ENCODE peak calls at places on chromosome 17, in seven cellular contexts. T is mesenchymal stem cell, I is mesendoderm, U is H9, D is neuronal stem cell, O is H1, A is trophoblast cell. H is an unnamed sample.

GRCh38 chr17:75098861-75099260 is 10.9 kb upstream of the ARMC7 start:
- DNase-seq in D (no peak), A (no peak), O (no peak), U (no peak), I (no peak), T (no peak), H (no peak)

GRCh38 chr17:49968380-49969133 is 433 bp upstream of the DLX4 start:
- DNase-seq in D (no peak), I (peak), O (no peak), U (peak), A (peak), T (peak), H (peak)

GRCh38 chr17:41392278-41392677 is 5.1 kb downstream of the KRT31 start:
- DNase-seq in D (no peak), O (no peak), A (no peak), T (no peak), U (no peak), I (no peak), H (peak)

GRCh38 chr17:31508310-31509094 is 117.0 kb downstream of the RAB11FIP4 start:
- DNase-seq in A (no peak), I (peak), O (no peak), U (peak), D (no peak), T (no peak), H (peak)

GRCh38 chr17:57732062-57732461 is 13.0 kb downstream of the CCDC182 start:
- DNase-seq in U (peak), T (no peak), I (no peak), O (no peak), D (no peak), A (no peak), H (no peak)

GRCh38 chr17:13594310-13594709 is 7.4 kb downstream of the HS3ST3A1 start:
- DNase-seq in A (no peak), O (no peak), U (no peak), T (peak), I (no peak), D (no peak), H (no peak)

GRCh38 chr17:29341726-29342125 is 47.8 kb upstream of the NUFIP2 start:
- DNase-seq in A (peak), I (no peak), O (no peak), D (no peak), U (no peak), T (peak), H (peak)

GRCh38 chr17:78272181-78272913 is 40.9 kb downstream of the TMEM235 start:
- DNase-seq in A (peak), T (peak), D (no peak), U (peak), I (peak), O (no peak), H (peak)

GRCh38 chr17:29640413-29640812 is 17.7 kb upstream of the CORO6 start:
- DNase-seq in O (no peak), T (peak), A (peak), I (peak), D (no peak), U (no peak), H (peak)

GRCh38 chr17:9905902-9906301 is 831 bp upstream of the RCVRN start:
- DNase-seq in I (peak), U (peak), O (no peak), T (peak), A (peak), D (no peak), H (no peak)

GRCh38 chr17:81401727-81402529 is 6.7 kb downstream of the BAHCC1 start:
- DNase-seq in T (peak), A (no peak), D (no peak), U (peak), O (no peak), I (peak), H (no peak)

GRCh38 chr17:59746849-59747445 is 39.5 kb downstream of the VMP1 start:
- DNase-seq in I (peak), A (no peak), U (no peak), O (no peak), T (peak), D (no peak), H (peak)

GRCh38 chr17:61487161-61487654 is 35.0 kb downstream of the TBX4 start:
- DNase-seq in I (no peak), A (no peak), U (no peak), D (no peak), O (no peak), T (no peak), H (no peak)

GRCh38 chr17:6040473-6040872 is 29.7 kb upstream of the WSCD1 start:
- DNase-seq in I (no peak), D (no peak), T (no peak), U (no peak), O (no peak), A (no peak), H (no peak)

GRCh38 chr17:41354538-41354937 is 3.9 kb upstream of the KRT33A start:
- DNase-seq in A (no peak), D (no peak), O (no peak), I (no peak), U (no peak), T (no peak), H (no peak)

GRCh38 chr17:37107406-37108083 is 158.8 kb downstream of the AATF start:
- DNase-seq in A (peak), T (no peak), O (no peak), U (peak), D (no peak), I (no peak), H (peak)

GRCh38 chr17:2274414-2274813 is 29.2 kb downstream of the SMG6 start:
- DNase-seq in U (no peak), O (no peak), D (no peak), A (no peak), I (no peak), T (no peak), H (no peak)

GRCh38 chr17:34822007-34822737 is 139.1 kb downstream of the CCT6B start:
- DNase-seq in U (peak), I (peak), O (no peak), A (no peak), T (no peak), D (no peak), H (no peak)

GRCh38 chr17:46194393-46195216 is 1.4 kb upstream of the KANSL1 start:
- DNase-seq in O (no peak), U (no peak), D (no peak), I (peak), A (no peak), T (peak), H (peak)

GRCh38 chr17:64183815-64184397 is 54.0 kb upstream of the ERN1 start:
- DNase-seq in I (no peak), D (no peak), T (peak), O (no peak), A (no peak), U (no peak), H (peak)

GRCh38 chr17:61366715-61367413 is 32.8 kb upstream of the TBX2 start:
- DNase-seq in O (no peak), U (no peak), D (no peak), I (peak), T (no peak), A (no peak), H (no peak)

GRCh38 chr17:8056232-8056975 is 17.5 kb downstream of the ALOX15B start:
- DNase-seq in A (peak), D (no peak), U (no peak), T (peak), O (no peak), I (no peak), H (peak)

GRCh38 chr17:4130715-4131114 is 12.1 kb downstream of the ZZEF1 start:
- DNase-seq in D (no peak), U (no peak), O (no peak), T (peak), I (no peak), A (peak), H (peak)

GRCh38 chr17:28746611-28747045 is 2.8 kb downstream of the TRAF4 start:
- DNase-seq in A (peak), D (no peak), I (peak), T (no peak), U (peak), O (no peak), H (no peak)

GRCh38 chr17:31517524-31517923 is 126.0 kb downstream of the RAB11FIP4 start:
- DNase-seq in U (peak), D (no peak), T (no peak), O (no peak), I (peak), A (no peak), H (no peak)

GRCh38 chr17:61578645-61579044 is 12.4 kb downstream of the NACA2 start:
- DNase-seq in I (no peak), O (no peak), T (no peak), U (no peak), A (no peak), D (no peak), H (no peak)

GRCh38 chr17:34383225-34383615 is 20.2 kb upstream of the CCL1 start:
- DNase-seq in O (no peak), I (no peak), T (no peak), U (peak), A (no peak), D (no peak), H (no peak)

GRCh38 chr17:61475726-61476125 is 23.5 kb downstream of the TBX4 start:
- DNase-seq in U (peak), T (peak), D (no peak), I (no peak), O (no peak), A (no peak), H (peak)

GRCh38 chr17:17698869-17699351 is 17.7 kb downstream of the RAI1 start:
- DNase-seq in A (peak), O (no peak), D (no peak), U (peak), I (no peak), T (peak), H (peak)

GRCh38 chr17:82921426-82921825 is 81.6 kb upstream of the ZNF750 start:
- DNase-seq in T (no peak), U (no peak), D (no peak), I (no peak), A (no peak), O (no peak), H (no peak)

GRCh38 chr17:7324438-7324779 is 4.7 kb downstream of the NEURL4 start:
- DNase-seq in U (no peak), I (no peak), T (no peak), A (no peak), O (no peak), D (no peak), H (no peak)

GRCh38 chr17:69269174-69269998 is 40.8 kb upstream of the ABCA10 start:
- DNase-seq in U (no peak), A (peak), T (peak), I (no peak), O (no peak), D (no peak), H (peak)

GRCh38 chr17:4267402-4267801 is 3.6 kb upstream of the ANKFY1 start:
- DNase-seq in A (no peak), U (no peak), T (no peak), O (no peak), D (no peak), I (no peak), H (no peak)

GRCh38 chr17:57256708-57257112 is 387 bp downstream of the MSI2 start:
- DNase-seq in D (no peak), T (peak), U (no peak), A (no peak), I (peak), O (no peak), H (no peak)

GRCh38 chr17:11836508-11836907 is 160.8 kb downstream of the ZNF18 start:
- DNase-seq in D (no peak), I (no peak), U (no peak), A (no peak), O (no peak), T (no peak), H (no peak)
- H3K4ac ChIP-seq in D (no peak), I (no peak), U (no peak), A (no peak), O (no peak), T (no peak), H (no peak)

DNA sequence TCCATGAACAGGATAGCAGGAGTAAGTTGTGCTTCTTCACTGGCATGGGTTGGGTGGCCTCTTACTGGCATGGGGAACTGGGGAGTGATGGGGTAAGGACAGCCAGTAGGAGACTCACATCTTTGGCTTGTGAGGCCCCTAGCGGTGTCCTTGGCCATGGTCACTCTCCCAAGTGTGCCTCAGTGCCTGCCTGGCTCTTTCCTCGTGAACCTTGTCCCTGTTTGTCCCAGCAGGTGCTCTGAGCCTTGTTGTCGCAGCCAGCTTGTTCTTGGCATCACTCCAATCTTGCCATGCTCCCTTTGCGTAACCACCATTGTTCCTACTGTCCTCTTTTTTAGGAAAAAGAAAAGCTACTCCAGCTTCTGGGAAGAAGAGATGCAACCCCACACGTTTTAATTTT is 53.6 kb upstream of the SDK2 start:
- DNase-seq in U (peak), T (no peak), D (no peak), I (peak), O (no peak), A (no peak), H (no peak)
- H3K4ac ChIP-seq in U (no peak), T (no peak), D (no peak), I (no peak), O (no peak), A (no peak), H (no peak)

GRCh38 chr17:40134184-40134583 is 6.2 kb upstream of the CASC3 start:
- DNase-seq in T (no peak), D (no peak), I (no peak), O (no peak), A (no peak), U (no peak), H (no peak)
- H3K4ac ChIP-seq in T (no peak), D (no peak), I (no peak), O (no peak), A (no peak), U (no peak), H (no peak)

DNA sequence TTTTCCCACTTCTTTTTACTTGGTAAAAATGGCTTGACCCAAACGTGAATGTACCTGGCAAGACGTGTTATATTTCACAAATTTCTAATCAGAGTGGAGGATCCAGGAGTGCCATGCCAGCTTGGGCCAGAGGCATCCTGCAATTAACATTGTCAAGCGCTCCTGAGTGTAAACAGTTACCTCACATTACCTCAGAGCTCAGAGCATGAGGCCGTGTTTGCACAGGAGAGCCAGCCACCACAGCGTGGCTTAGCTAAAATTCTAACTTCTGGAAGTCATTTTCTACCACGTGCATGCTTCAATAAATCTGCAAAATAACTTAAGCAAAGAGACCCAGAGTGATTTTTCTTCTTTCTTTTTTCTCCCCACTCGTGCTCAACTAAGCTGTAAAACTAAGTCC is 769.0 kb downstream of the KCNJ2 start:
- DNase-seq in T (no peak), O (no peak), I (no peak), A (no peak), D (no peak), U (no peak), H (no peak)
- H3K4ac ChIP-seq in T (no peak), O (no peak), I (no peak), A (no peak), D (no peak), U (no peak), H (no peak)

GRCh38 chr17:21677126-21677910 is 15.0 kb upstream of the KCNJ18 start:
- DNase-seq in I (no peak), A (no peak), U (no peak), D (no peak), O (no peak), T (no peak), H (no peak)
- H3K4ac ChIP-seq in I (no peak), A (no peak), U (no peak), D (no peak), O (no peak), T (no peak), H (no peak)

GRCh38 chr17:76326306-76326705 is 18.2 kb upstream of the QRICH2 start:
- DNase-seq in U (no peak), D (no peak), O (no peak), T (no peak), I (no peak), A (no peak), H (no peak)
- H3K4ac ChIP-seq in U (no peak), D (no peak), O (no peak), T (no peak), I (no peak), A (no peak), H (no peak)

GRCh38 chr17:51818777-51819176 is 339.7 kb downstream of the CA10 start:
- DNase-seq in I (no peak), U (no peak), D (no peak), T (no peak), O (no peak), A (no peak), H (no peak)
- H3K4ac ChIP-seq in I (no peak), U (no peak), D (no peak), T (no peak), O (no peak), A (no peak), H (no peak)

DNA sequence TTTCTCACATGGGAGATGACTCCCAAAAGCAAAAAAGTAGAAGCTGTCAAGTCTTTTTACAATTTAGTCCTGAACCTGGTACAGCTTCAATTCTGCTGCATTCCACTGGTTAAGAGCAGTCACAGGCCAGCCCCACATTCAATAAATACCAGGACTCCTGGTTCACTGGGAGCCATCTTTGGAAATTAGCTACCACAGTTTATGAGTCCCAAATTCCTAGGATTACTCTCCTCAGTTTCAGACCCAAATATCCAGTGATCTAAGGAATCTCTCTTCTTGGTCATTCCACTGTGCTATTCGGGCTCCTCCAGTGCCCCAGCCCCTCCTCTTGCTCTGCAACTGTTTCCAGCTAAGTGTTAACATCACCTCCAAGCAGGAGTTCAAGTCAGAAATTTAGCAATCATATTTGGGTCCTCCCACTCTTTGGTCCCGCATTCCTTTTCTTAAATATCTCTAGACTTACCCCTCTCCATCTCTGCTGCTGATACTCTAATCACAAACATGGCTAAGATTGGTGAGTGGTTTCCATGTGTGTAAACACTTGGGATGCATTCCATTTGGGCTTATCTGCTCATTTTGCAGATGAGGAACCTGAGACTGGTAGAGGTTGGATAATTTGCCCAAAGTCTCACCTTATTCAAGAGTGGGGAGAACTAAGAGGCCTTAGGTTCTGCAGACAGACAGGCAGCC is 9.6 kb upstream of the WIPF2 start:
- DNase-seq in I (no peak), T (peak), U (no peak), O (no peak), D (no peak), A (peak), H (peak)
- H3K4ac ChIP-seq in I (no peak), T (no peak), U (no peak), O (no peak), D (no peak), A (no peak), H (peak)

GRCh38 chr17:66302761-66303626 is 581 bp downstream of the PRKCA start:
- DNase-seq in D (peak), T (peak), A (peak), I (peak), U (peak), O (no peak), H (peak)

GRCh38 chr17:66301418-66301863 is 972 bp upstream of the PRKCA start:
- DNase-seq in A (no peak), O (no peak), T (no peak), U (no peak), I (no peak), D (no peak), H (no peak)

GRCh38 chr17:66301864-66302741 is at the start of gene PRKCA:
- DNase-seq in U (peak), O (no peak), T (peak), A (peak), D (peak), I (peak), H (peak)

GRCh38 chr17:66300956-66301355 is 1.5 kb upstream of the PRKCA start:
- DNase-seq in I (no peak), O (no peak), A (no peak), T (no peak), U (no peak), D (no peak), H (no peak)

DNA sequence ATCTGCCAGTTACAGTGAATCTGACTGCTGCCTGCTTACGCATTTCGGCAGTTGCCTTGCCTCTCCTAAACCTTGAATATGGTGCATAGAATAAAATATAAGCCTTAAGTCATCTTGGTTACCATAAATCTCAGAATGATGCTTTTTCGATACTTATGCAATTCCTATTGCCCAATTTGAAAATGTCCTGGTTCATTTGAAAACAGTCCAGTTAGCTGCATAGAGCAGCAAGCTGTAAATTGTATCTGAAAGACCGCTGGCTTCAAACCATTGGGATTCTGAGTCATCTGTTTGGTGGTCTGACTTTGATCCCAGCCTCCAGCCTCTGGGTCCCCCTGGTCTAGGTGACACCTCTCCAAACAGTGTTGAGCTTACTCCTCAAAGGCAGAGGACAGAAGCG is 2.7 kb upstream of the PRKCA start:
- DNase-seq in D (no peak), A (no peak), I (no peak), O (no peak), U (no peak), T (no peak), H (no peak)
- H3K4ac ChIP-seq in D (no peak), A (no peak), I (no peak), O (no peak), U (no peak), T (no peak), H (no peak)

GRCh38 chr17:177155-177554 is 4.3 kb downstream of the DOC2B start:
- DNase-seq in U (no peak), A (no peak), O (no peak), I (no peak), T (no peak), D (no peak), H (no peak)

GRCh38 chr17:179721-180379 is 1.6 kb downstream of the DOC2B start:
- DNase-seq in T (no peak), A (no peak), D (no peak), U (peak), O (no peak), I (peak), H (no peak)

GRCh38 chr17:179066-179432 is 2.4 kb downstream of the DOC2B start:
- DNase-seq in T (no peak), I (no peak), D (no peak), O (no peak), A (no peak), U (no peak), H (no peak)

GRCh38 chr17:178292-179065 is 3.0 kb downstream of the DOC2B start:
- DNase-seq in I (no peak), O (no peak), A (no peak), U (no peak), T (no peak), D (no peak), H (no peak)

GRCh38 chr17:177762-178161 is 3.7 kb downstream of the DOC2B start:
- DNase-seq in A (no peak), O (no peak), T (no peak), U (no peak), D (no peak), I (no peak), H (no peak)
- H3K4ac ChIP-seq in A (no peak), O (no peak), T (no peak), U (no peak), D (no peak), I (no peak), H (no peak)